ENCODE peak calls at places on chromosomes 2 and 18, in nine cellular contexts. One of them, this sample, is unnamed.
A peak's percentile ranks its signal among the peaks of the same experiment; 100 is the strongest.

GRCh38 chr18:54774423-54774822 is 53.9 kb upstream of the RAB27B start:
- DNase-seq in A673: no peak
- DNase-seq in uterus: no peak
- DNase-seq in heart left ventricle: no peak
- DNase-seq in pancreas: no peak
- DNase-seq in IMR-90: peak; percentile 41
- DNase-seq in mammary epithelial cell: no peak
- DNase-seq in gastrocnemius medialis: no peak
- DNase-seq in K562: no peak
- DNase-seq in this sample: no peak

GRCh38 chr18:49073431-49073830 is 122.7 kb upstream of the SMAD7 start:
- DNase-seq in pancreas: no peak
- DNase-seq in IMR-90: no peak
- DNase-seq in heart left ventricle: no peak
- DNase-seq in K562: no peak
- DNase-seq in mammary epithelial cell: no peak
- DNase-seq in gastrocnemius medialis: no peak
- DNase-seq in A673: no peak
- DNase-seq in uterus: no peak
- DNase-seq in this sample: no peak

GRCh38 chr2:160220001-160220400 is 19.9 kb upstream of the ITGB6 start:
- DNase-seq in IMR-90: no peak
- DNase-seq in pancreas: no peak
- DNase-seq in heart left ventricle: no peak
- DNase-seq in A673: no peak
- DNase-seq in uterus: no peak
- DNase-seq in mammary epithelial cell: no peak
- DNase-seq in K562: no peak
- DNase-seq in gastrocnemius medialis: no peak
- DNase-seq in this sample: no peak

GRCh38 chr2:68134554-68134953 is 23.1 kb upstream of the PNO1 start:
- DNase-seq in uterus: no peak
- DNase-seq in heart left ventricle: no peak
- DNase-seq in gastrocnemius medialis: no peak
- DNase-seq in A673: no peak
- DNase-seq in IMR-90: no peak
- DNase-seq in K562: peak; percentile 23
- DNase-seq in mammary epithelial cell: no peak
- DNase-seq in pancreas: no peak
- DNase-seq in this sample: no peak

GRCh38 chr2:67389286-67389685 is 7.8 kb upstream of the ETAA1 start:
- DNase-seq in IMR-90: peak; percentile 70
- DNase-seq in pancreas: no peak
- DNase-seq in mammary epithelial cell: no peak
- DNase-seq in K562: no peak
- DNase-seq in gastrocnemius medialis: no peak
- DNase-seq in uterus: no peak
- DNase-seq in heart left ventricle: no peak
- DNase-seq in A673: peak; percentile 48
- DNase-seq in this sample: no peak

GRCh38 chr2:225282858-225283693 is 116.4 kb upstream of the NYAP2 start:
- DNase-seq in K562: peak; percentile 8
- DNase-seq in A673: peak; percentile 53
- DNase-seq in IMR-90: peak; percentile 41
- DNase-seq in gastrocnemius medialis: no peak
- DNase-seq in mammary epithelial cell: peak; percentile 16
- DNase-seq in uterus: no peak
- DNase-seq in pancreas: no peak
- DNase-seq in heart left ventricle: no peak
- DNase-seq in this sample: peak; percentile 25

GRCh38 chr2:182543746-182544525 is 117.1 kb upstream of the PDE1A start:
- DNase-seq in IMR-90: no peak
- DNase-seq in heart left ventricle: no peak
- DNase-seq in K562: no peak
- DNase-seq in A673: no peak
- DNase-seq in pancreas: no peak
- DNase-seq in uterus: no peak
- DNase-seq in mammary epithelial cell: no peak
- DNase-seq in gastrocnemius medialis: no peak
- DNase-seq in this sample: no peak

GRCh38 chr2:144041612-144042011 is 478.3 kb downstream of the ZEB2 start:
- DNase-seq in IMR-90: no peak
- DNase-seq in pancreas: no peak
- DNase-seq in gastrocnemius medialis: no peak
- DNase-seq in K562: no peak
- DNase-seq in uterus: no peak
- DNase-seq in heart left ventricle: no peak
- DNase-seq in A673: no peak
- DNase-seq in mammary epithelial cell: no peak
- DNase-seq in this sample: no peak

GRCh38 chr18:69217271-69217670 is 183.4 kb upstream of the DOK6 start:
- DNase-seq in pancreas: no peak
- DNase-seq in mammary epithelial cell: no peak
- DNase-seq in IMR-90: no peak
- DNase-seq in uterus: no peak
- DNase-seq in heart left ventricle: no peak
- DNase-seq in K562: no peak
- DNase-seq in A673: no peak
- DNase-seq in gastrocnemius medialis: no peak
- DNase-seq in this sample: no peak

GRCh38 chr2:168456526-168457176 is 579 bp downstream of the CERS6 start:
- DNase-seq in IMR-90: peak; percentile 13
- DNase-seq in mammary epithelial cell: peak; percentile 42
- DNase-seq in uterus: peak; percentile 30
- DNase-seq in A673: peak; percentile 36
- DNase-seq in heart left ventricle: peak; percentile 54
- DNase-seq in K562: peak; percentile 65
- DNase-seq in pancreas: peak; percentile 39
- DNase-seq in gastrocnemius medialis: peak; percentile 17
- DNase-seq in this sample: no peak

GRCh38 chr2:168457177-168457905 is 1.3 kb downstream of the CERS6 start:
- DNase-seq in uterus: no peak
- DNase-seq in A673: no peak
- DNase-seq in pancreas: no peak
- DNase-seq in IMR-90: no peak
- DNase-seq in gastrocnemius medialis: no peak
- DNase-seq in heart left ventricle: no peak
- DNase-seq in mammary epithelial cell: peak; percentile 30
- DNase-seq in K562: no peak
- DNase-seq in this sample: no peak

GRCh38 chr2:168461178-168461941 is 5.3 kb downstream of the CERS6 start:
- DNase-seq in heart left ventricle: no peak
- DNase-seq in pancreas: no peak
- DNase-seq in K562: no peak
- DNase-seq in IMR-90: no peak
- DNase-seq in mammary epithelial cell: no peak
- DNase-seq in A673: no peak
- DNase-seq in gastrocnemius medialis: no peak
- DNase-seq in uterus: no peak
- DNase-seq in this sample: no peak

GRCh38 chr2:168460561-168460960 is 4.5 kb downstream of the CERS6 start:
- DNase-seq in K562: no peak
- DNase-seq in pancreas: no peak
- DNase-seq in heart left ventricle: no peak
- DNase-seq in A673: no peak
- DNase-seq in mammary epithelial cell: no peak
- DNase-seq in gastrocnemius medialis: no peak
- DNase-seq in uterus: no peak
- DNase-seq in IMR-90: no peak
- DNase-seq in this sample: no peak

GRCh38 chr2:168459256-168459655 is 3.2 kb downstream of the CERS6 start:
- DNase-seq in uterus: no peak
- DNase-seq in IMR-90: no peak
- DNase-seq in heart left ventricle: no peak
- DNase-seq in A673: no peak
- DNase-seq in gastrocnemius medialis: no peak
- DNase-seq in pancreas: no peak
- DNase-seq in K562: no peak
- DNase-seq in mammary epithelial cell: no peak
- DNase-seq in this sample: no peak
- H3K36me3 ChIP-seq in uterus: no peaks in the 10 kb centered on the region
- H3K36me3 ChIP-seq in IMR-90: no peaks in the 10 kb centered on the region
- H3K36me3 ChIP-seq in heart left ventricle: no peaks in the 10 kb centered on the region
- H3K36me3 ChIP-seq in A673: no peaks in the 10 kb centered on the region
- H3K36me3 ChIP-seq in gastrocnemius medialis: no peaks in the 10 kb centered on the region
- H3K36me3 ChIP-seq in pancreas: no peaks in the 10 kb centered on the region
- H3K36me3 ChIP-seq in K562: no peaks in the 10 kb centered on the region
- H3K36me3 ChIP-seq in mammary epithelial cell: no peaks in the 10 kb centered on the region
- H3K36me3 ChIP-seq in this sample: no peaks in the 10 kb centered on the region

DNA sequence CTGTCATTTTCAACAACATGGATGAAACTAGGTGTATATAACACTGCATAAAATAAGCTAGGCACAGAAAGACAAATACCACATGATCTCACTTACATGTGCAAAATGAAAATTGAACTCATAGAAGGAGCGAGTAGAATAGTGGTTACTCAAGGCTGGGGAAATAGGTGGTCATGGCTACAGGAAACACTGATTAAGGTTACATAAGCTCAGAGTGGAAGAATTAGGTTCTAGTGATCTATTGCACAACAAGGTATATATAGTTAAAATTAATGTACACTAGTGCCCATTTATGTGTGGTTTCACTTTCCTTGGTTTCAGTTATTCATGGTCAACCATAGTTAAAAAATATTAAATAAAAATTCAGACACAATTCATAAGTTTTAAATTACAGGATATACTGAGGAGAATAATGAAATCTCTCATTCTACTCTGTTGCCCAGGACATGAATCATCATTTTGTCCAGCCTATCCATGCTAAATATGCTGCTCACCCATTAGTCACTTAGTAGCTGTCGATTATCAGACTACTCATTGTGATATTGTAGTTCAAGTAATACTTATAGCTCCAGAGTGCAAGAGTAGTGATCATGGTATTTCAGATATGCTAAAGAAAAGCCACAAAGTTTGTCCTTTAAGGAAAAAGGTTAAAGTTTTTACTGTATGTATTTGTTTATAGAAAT is 1530.9 kb upstream of the LRRTM1 start:
- DNase-seq in A673: no peak
- DNase-seq in pancreas: no peak
- DNase-seq in IMR-90: no peak
- DNase-seq in mammary epithelial cell: peak; percentile 0
- DNase-seq in K562: no peak
- DNase-seq in gastrocnemius medialis: no peak
- DNase-seq in heart left ventricle: no peak
- DNase-seq in uterus: no peak
- DNase-seq in this sample: no peak
- H3K9me3 ChIP-seq in A673: peaks cover 42% of the 10 kb centered on the region
- H3K9me3 ChIP-seq in pancreas: no peaks in the 10 kb centered on the region
- H3K9me3 ChIP-seq in IMR-90: no peaks in the 10 kb centered on the region
- H3K9me3 ChIP-seq in mammary epithelial cell: peaks cover 6% of the 10 kb centered on the region
- H3K9me3 ChIP-seq in K562: no peaks in the 10 kb centered on the region
- H3K9me3 ChIP-seq in gastrocnemius medialis: no peaks in the 10 kb centered on the region
- H3K9me3 ChIP-seq in heart left ventricle: no peaks in the 10 kb centered on the region
- H3K9me3 ChIP-seq in uterus: no peaks in the 10 kb centered on the region
- H3K9me3 ChIP-seq in this sample: no peaks in the 10 kb centered on the region

GRCh38 chr18:79001001-79001400 is 21.4 kb downstream of the SALL3 start:
- DNase-seq in uterus: no peak
- DNase-seq in A673: no peak
- DNase-seq in pancreas: no peak
- DNase-seq in IMR-90: no peak
- DNase-seq in K562: no peak
- DNase-seq in mammary epithelial cell: no peak
- DNase-seq in heart left ventricle: no peak
- DNase-seq in gastrocnemius medialis: no peak
- DNase-seq in this sample: no peak

GRCh38 chr18:78996741-78997490 is 17.3 kb downstream of the SALL3 start:
- DNase-seq in heart left ventricle: no peak
- DNase-seq in uterus: no peak
- DNase-seq in mammary epithelial cell: no peak
- DNase-seq in pancreas: no peak
- DNase-seq in K562: no peak
- DNase-seq in gastrocnemius medialis: no peak
- DNase-seq in IMR-90: no peak
- DNase-seq in A673: no peak
- DNase-seq in this sample: no peak

GRCh38 chr18:78995740-78996395 is 16.2 kb downstream of the SALL3 start:
- DNase-seq in IMR-90: no peak
- DNase-seq in gastrocnemius medialis: no peak
- DNase-seq in pancreas: no peak
- DNase-seq in heart left ventricle: no peak
- DNase-seq in mammary epithelial cell: peak; percentile 17
- DNase-seq in K562: no peak
- DNase-seq in A673: no peak
- DNase-seq in uterus: no peak
- DNase-seq in this sample: no peak

GRCh38 chr18:78998350-78999055 is 18.9 kb downstream of the SALL3 start:
- DNase-seq in K562: peak; percentile 14
- DNase-seq in pancreas: no peak
- DNase-seq in gastrocnemius medialis: no peak
- DNase-seq in IMR-90: no peak
- DNase-seq in A673: peak; percentile 21
- DNase-seq in heart left ventricle: no peak
- DNase-seq in mammary epithelial cell: no peak
- DNase-seq in uterus: no peak
- DNase-seq in this sample: no peak

DNA sequence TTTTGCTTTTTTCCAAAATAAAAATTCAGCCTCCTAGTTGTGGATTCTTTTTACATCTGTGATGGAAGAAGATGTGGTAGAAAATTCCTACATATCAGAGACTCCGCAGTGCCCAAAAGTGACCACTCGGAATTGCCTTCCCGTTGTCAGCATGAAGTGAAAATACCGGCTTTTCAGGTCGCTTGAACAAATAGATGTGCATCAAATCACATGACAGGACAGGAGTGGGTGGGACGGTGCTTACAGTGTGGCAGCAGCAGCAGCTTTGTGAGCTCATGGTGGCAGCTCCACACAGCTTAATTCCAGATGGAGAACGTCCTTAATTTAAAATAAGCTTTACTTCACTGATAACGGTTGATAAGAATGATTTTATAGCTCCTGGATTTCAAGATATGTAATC is 20.3 kb downstream of the SALL3 start:
- DNase-seq in A673: no peak
- DNase-seq in uterus: no peak
- DNase-seq in gastrocnemius medialis: no peak
- DNase-seq in heart left ventricle: no peak
- DNase-seq in IMR-90: no peak
- DNase-seq in mammary epithelial cell: no peak
- DNase-seq in K562: no peak
- DNase-seq in pancreas: no peak
- DNase-seq in this sample: no peak
- H3K36me3 ChIP-seq in A673: no peaks in the 10 kb centered on the region
- H3K36me3 ChIP-seq in uterus: no peaks in the 10 kb centered on the region
- H3K36me3 ChIP-seq in gastrocnemius medialis: no peaks in the 10 kb centered on the region
- H3K36me3 ChIP-seq in heart left ventricle: no peaks in the 10 kb centered on the region
- H3K36me3 ChIP-seq in IMR-90: no peaks in the 10 kb centered on the region
- H3K36me3 ChIP-seq in mammary epithelial cell: no peaks in the 10 kb centered on the region
- H3K36me3 ChIP-seq in K562: no peaks in the 10 kb centered on the region
- H3K36me3 ChIP-seq in pancreas: no peaks in the 10 kb centered on the region
- H3K36me3 ChIP-seq in this sample: peaks cover 28% of the 10 kb centered on the region

GRCh38 chr2:179201884-179202283 is 62.7 kb downstream of the SESTD1 start:
- DNase-seq in pancreas: no peak
- DNase-seq in gastrocnemius medialis: no peak
- DNase-seq in mammary epithelial cell: peak; percentile 10
- DNase-seq in IMR-90: peak; percentile 35
- DNase-seq in heart left ventricle: no peak
- DNase-seq in K562: no peak
- DNase-seq in uterus: no peak
- DNase-seq in A673: peak; percentile 10
- DNase-seq in this sample: peak; percentile 16

GRCh38 chr2:179211355-179211754 is 53.3 kb downstream of the SESTD1 start:
- DNase-seq in mammary epithelial cell: no peak
- DNase-seq in gastrocnemius medialis: no peak
- DNase-seq in uterus: no peak
- DNase-seq in A673: no peak
- DNase-seq in IMR-90: no peak
- DNase-seq in pancreas: no peak
- DNase-seq in heart left ventricle: no peak
- DNase-seq in K562: no peak
- DNase-seq in this sample: no peak

GRCh38 chr2:179207047-179207446 is 57.6 kb downstream of the SESTD1 start:
- DNase-seq in uterus: no peak
- DNase-seq in gastrocnemius medialis: no peak
- DNase-seq in IMR-90: no peak
- DNase-seq in mammary epithelial cell: no peak
- DNase-seq in A673: no peak
- DNase-seq in K562: no peak
- DNase-seq in pancreas: no peak
- DNase-seq in heart left ventricle: peak; percentile 30
- DNase-seq in this sample: no peak
- H3K9me3 ChIP-seq in uterus: no peaks in the 10 kb centered on the region
- H3K9me3 ChIP-seq in gastrocnemius medialis: no peaks in the 10 kb centered on the region
- H3K9me3 ChIP-seq in IMR-90: peaks cover 19% of the 10 kb centered on the region
- H3K9me3 ChIP-seq in mammary epithelial cell: no peaks in the 10 kb centered on the region
- H3K9me3 ChIP-seq in A673: no peaks in the 10 kb centered on the region
- H3K9me3 ChIP-seq in K562: no peaks in the 10 kb centered on the region
- H3K9me3 ChIP-seq in pancreas: no peaks in the 10 kb centered on the region
- H3K9me3 ChIP-seq in heart left ventricle: no peaks in the 10 kb centered on the region
- H3K9me3 ChIP-seq in this sample: peaks cover 3% of the 10 kb centered on the region